ENCODE peak calls at places on chromosomes 4 and X, in six cellular contexts. L, E, W, R, U and X are unnamed samples.

GRCh38 chrX:111467896-111468295 is 43.5 kb upstream of the SERTM2 start:
- DNase-seq in L (no peak), E (no peak), W (no peak), R (no peak), U (no peak), X (no peak)

GRCh38 chr4:30002345-30002744 is 717.8 kb upstream of the PCDH7 start:
- DNase-seq in L (no peak), E (no peak), W (no peak), R (no peak), U (no peak), X (no peak)

GRCh38 chr4:150451883-150452282 is 130.1 kb upstream of the MAB21L2 start:
- DNase-seq in L (no peak), E (no peak), W (no peak), R (no peak), U (no peak), X (no peak)

GRCh38 chr4:126853715-126854114 is 779.0 kb upstream of the INTU start:
- DNase-seq in L (no peak), E (no peak), W (no peak), R (no peak), U (no peak), X (no peak)

GRCh38 chr4:129515356-129515755 is 419.4 kb downstream of the C4orf33 start:
- DNase-seq in L (no peak), E (no peak), W (no peak), R (no peak), U (no peak), X (no peak)

GRCh38 chrX:133448512-133449076 is 33.3 kb upstream of the GPC4 start:
- DNase-seq in L (peak; percentile 37), E (no peak), W (no peak), R (no peak), U (peak; percentile 18), X (no peak)

GRCh38 chr4:94519925-94520789 is 68.4 kb downstream of the PDLIM5 start:
- DNase-seq in L (no peak), E (no peak), W (no peak), R (no peak), U (peak; percentile 41), X (no peak)

GRCh38 chr4:160233141-160233540 is 1130.3 kb downstream of the RAPGEF2 start:
- DNase-seq in L (no peak), E (no peak), W (no peak), R (no peak), U (no peak), X (no peak)

GRCh38 chr4:79083406-79084010 is 144.3 kb upstream of the PAQR3 start:
- DNase-seq in L (no peak), E (no peak), W (no peak), R (peak; percentile 14), U (peak; percentile 22), X (no peak)

GRCh38 chrX:120690344-120690743 is 60.5 kb upstream of the C1GALT1C1 start:
- DNase-seq in L (no peak), E (no peak), W (no peak), R (no peak), U (no peak), X (no peak)

GRCh38 chr4:173370477-173371291 is at the start of gene SAP30:
- DNase-seq in L (peak; percentile 99), E (peak; percentile 99), W (peak; percentile 98), R (peak; percentile 98), U (peak; percentile 99), X (peak; percentile 98)

GRCh38 chr4:8763966-8764901 is 107.4 kb downstream of the HMX1 start:
- DNase-seq in L (no peak), E (no peak), W (no peak), R (no peak), U (no peak), X (no peak)
- H4K8ac ChIP-seq in L (no peak overlapping the region), E (no peak overlapping the region), W (no peak overlapping the region), R (no peak overlapping the region), U (no peak overlapping the region), X (no peak overlapping the region)

DNA sequence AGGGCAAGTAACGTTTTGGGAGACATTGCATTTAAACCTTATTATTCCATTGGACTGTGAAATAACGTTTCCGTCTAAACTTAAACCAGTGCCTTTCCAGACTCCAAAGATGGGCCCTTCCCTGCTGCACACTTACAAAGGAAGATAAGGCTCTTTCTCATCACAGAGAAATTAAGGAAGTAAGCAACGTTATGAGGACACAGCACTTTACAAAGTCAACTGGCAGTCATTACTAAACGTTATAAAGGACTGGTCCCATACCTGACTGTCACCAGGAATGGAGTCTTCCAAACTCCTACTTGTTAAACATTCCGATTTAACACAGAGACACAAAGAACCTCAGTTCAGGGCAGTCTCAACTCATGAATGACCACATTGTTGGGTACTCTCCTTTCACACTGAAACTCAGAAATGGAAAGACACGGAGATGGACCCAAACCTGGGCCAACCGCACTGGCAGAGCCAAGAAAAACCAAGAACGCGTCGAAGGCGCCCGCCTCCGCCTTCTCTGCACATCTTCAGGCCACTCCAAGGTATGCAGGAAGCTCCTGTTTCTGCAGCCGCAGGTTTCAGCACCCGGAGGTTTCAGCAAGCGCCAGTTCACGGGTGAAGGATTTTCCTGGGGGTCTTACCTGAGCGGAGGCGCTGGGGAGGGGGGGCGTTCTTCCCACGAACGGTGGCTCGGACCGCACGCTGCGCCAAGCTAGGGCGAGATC is 665 bp downstream of the PAPSS1 start:
- DNase-seq in L (peak; percentile 85), E (peak; percentile 72), W (peak; percentile 26), R (no peak), U (peak; percentile 54), X (peak; percentile 59)
- H4K8ac ChIP-seq in L (no peak overlapping the region), E (no peak overlapping the region), W (peak overlapping the region; percentile 8), R (no peak overlapping the region), U (no peak overlapping the region), X (peak overlapping the region; percentile 61)

DNA sequence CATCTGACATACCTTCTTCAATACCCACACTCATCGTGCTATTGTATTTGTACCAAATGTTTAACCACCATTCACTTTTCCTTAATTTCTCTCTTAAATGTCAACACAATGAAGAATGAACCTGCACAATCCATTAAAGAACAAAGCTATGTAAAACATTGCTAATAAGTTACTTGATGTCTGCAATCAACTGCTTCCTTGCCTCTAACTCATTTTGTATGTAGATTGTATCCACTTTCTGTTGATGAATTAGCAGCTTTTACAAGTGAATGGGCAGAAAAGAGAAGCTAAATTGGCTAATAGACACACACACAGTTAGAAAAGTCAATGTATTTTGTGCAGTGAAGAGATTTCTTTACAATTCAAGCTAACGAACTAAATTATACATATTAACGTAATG is 212.5 kb upstream of the NDST3 start:
- DNase-seq in L (no peak), E (no peak), W (no peak), R (no peak), U (no peak), X (no peak)
- H4K8ac ChIP-seq in L (no peak overlapping the region), E (no peak overlapping the region), W (no peak overlapping the region), R (no peak overlapping the region), U (no peak overlapping the region), X (no peak overlapping the region)

GRCh38 chr4:1600811-1601532 is 83.1 kb downstream of the FAM53A start:
- DNase-seq in L (no peak), E (no peak), W (no peak), R (no peak), U (no peak), X (no peak)
- H4K8ac ChIP-seq in L (no peak overlapping the region), E (no peak overlapping the region), W (no peak overlapping the region), R (no peak overlapping the region), U (no peak overlapping the region), X (no peak overlapping the region)

DNA sequence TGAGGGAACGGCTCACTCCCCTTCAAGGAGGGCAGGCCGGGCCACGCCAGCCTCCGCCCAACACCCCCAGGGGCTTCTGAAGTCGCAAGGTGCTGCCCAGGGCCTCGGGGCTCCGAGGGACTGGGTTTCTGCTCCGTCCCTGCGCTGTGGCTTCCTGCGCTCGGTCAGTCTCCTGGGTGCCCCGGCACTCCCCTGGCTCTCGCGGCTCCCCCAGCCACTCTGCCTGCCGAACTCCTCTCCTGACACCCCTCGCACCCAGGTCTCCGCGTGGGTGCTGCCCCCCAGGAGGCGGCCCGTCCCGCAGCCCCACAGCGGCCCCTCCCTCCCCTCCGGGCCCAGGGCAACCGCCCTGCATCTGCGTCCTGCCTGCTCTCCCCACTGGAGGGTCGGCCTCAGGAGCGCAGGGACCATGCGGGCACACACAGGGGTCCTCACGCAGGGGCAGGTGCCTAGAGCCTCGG is 151.9 kb downstream of the AFAP1 start:
- DNase-seq in L (no peak), E (no peak), W (no peak), R (no peak), U (no peak), X (no peak)
- H4K8ac ChIP-seq in L (no peak overlapping the region), E (no peak overlapping the region), W (no peak overlapping the region), R (no peak overlapping the region), U (no peak overlapping the region), X (no peak overlapping the region)

DNA sequence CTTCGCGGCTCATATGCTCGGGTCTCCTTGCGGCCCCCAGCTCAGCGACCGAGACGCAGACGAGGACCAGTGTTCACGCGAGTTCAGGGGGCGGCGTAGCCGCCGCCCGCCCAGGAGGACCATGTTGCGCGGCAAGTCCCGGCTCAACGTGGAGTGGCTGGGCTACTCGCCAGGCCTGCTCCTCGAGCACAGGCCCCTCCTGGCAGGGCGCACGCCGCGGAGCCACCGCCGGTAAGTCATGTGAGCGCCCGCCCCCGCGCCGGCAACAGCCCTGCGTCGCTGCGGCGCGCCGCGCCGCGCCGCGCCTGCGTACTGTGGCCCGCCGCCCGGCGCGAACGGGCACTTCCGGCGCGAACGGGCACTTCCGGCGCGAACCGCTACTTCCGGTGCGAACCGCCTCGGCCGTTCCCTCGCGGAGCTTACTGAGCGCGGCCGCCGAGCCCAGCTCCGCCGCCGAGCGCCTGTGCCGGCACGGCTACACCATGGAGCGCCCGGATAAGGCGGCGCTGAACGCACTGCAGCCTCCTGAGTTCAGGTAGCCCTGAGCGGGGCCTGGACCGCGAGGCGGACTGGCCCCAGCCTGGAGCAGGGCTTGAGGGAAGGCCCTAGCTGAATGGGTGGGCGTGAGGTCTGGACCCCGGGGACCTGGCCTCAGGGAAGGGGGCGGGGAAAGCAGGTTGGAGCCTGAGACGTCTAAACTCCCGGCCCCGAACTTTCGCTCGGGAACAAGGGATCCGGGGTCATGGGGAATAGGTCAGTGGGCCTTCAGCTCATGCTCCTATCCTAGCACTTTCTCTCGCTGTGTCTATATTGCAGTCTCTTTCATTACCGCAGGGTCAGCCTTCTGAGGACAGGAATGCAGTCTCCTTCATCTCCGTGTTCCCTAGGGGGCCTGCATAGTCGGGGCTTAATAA is at the start of gene VMA21:
- DNase-seq in L (peak; percentile 86), E (peak; percentile 76), W (peak; percentile 82), R (peak; percentile 66), U (peak; percentile 86), X (peak; percentile 79)
- H4K8ac ChIP-seq in L (peak within 1 kb of the TSS; percentile 65), E (no peak within 1 kb of the TSS), W (peak within 1 kb of the TSS; percentile 91), R (no peak within 1 kb of the TSS), U (peak within 1 kb of the TSS; percentile 93), X (peak within 1 kb of the TSS; percentile 99)

GRCh38 chr4:176436500-176436973 is 116.8 kb downstream of the SPCS3 start:
- DNase-seq in L (peak; percentile 61), E (no peak), W (peak; percentile 94), R (no peak), U (peak; percentile 79), X (peak; percentile 8)

GRCh38 chr4:176437756-176438155 is 118.0 kb downstream of the SPCS3 start:
- DNase-seq in L (no peak), E (no peak), W (peak; percentile 29), R (no peak), U (no peak), X (no peak)

GRCh38 chr4:176438401-176438800 is 118.6 kb downstream of the SPCS3 start:
- DNase-seq in L (no peak), E (no peak), W (no peak), R (no peak), U (no peak), X (no peak)

GRCh38 chr4:176441594-176441993 is 121.8 kb downstream of the SPCS3 start:
- DNase-seq in L (peak; percentile 26), E (no peak), W (no peak), R (no peak), U (no peak), X (no peak)

GRCh38 chr4:176439611-176440010 is 119.8 kb downstream of the SPCS3 start:
- DNase-seq in L (peak; percentile 72), E (no peak), W (no peak), R (no peak), U (no peak), X (no peak)
- H4K8ac ChIP-seq in L (no peak overlapping the region), E (no peak overlapping the region), W (no peak overlapping the region), R (no peak overlapping the region), U (no peak overlapping the region), X (no peak overlapping the region)

GRCh38 chrX:9829308-9830267 is 43.4 kb downstream of the SHROOM2 start:
- DNase-seq in L (no peak), E (no peak), W (peak; percentile 82), R (no peak), U (peak; percentile 83), X (peak; percentile 83)
- H4K8ac ChIP-seq in L (no peak overlapping the region), E (no peak overlapping the region), W (no peak overlapping the region), R (no peak overlapping the region), U (peak overlapping the region; percentile 41), X (peak overlapping the region; percentile 55)